ENCODE peak calls at places on chromosomes 12 and 14, in seven cellular contexts. W is neural progenitor cell, U is GM23338, T is HCT116, P is MM.1S, Z is GM23248, N is hepatocyte. G is an unnamed sample.

GRCh38 chr12:90003688-90004087 is 295.1 kb upstream of the ATP2B1 start:
- DNase-seq in T (no peak), W (no peak), U (no peak), N (no peak), P (no peak), Z (no peak), G (no peak)

GRCh38 chr14:74891870-74892269 is 10.2 kb downstream of the DLST start:
- DNase-seq in T (no peak), Z (peak; percentile 74), N (no peak), W (no peak), U (no peak), P (no peak), G (no peak)

GRCh38 chr12:14995583-14996425 is 23.0 kb downstream of the PDE6H start:
- DNase-seq in N (peak; percentile 70), U (peak; percentile 62), W (peak; percentile 63), Z (peak; percentile 74), T (peak; percentile 63), P (peak; percentile 64), G (peak; percentile 54)

GRCh38 chr14:75088566-75089373 is 19.3 kb downstream of the ZC2HC1C start:
- DNase-seq in W (peak; percentile 87), U (peak; percentile 89), P (peak; percentile 23), Z (peak; percentile 76), N (peak; percentile 86), T (peak; percentile 26), G (peak; percentile 84)

GRCh38 chr12:6759741-6760140 is 6.4 kb upstream of the PTMS start:
- DNase-seq in T (no peak), Z (no peak), W (peak; percentile 73), U (no peak), N (no peak), P (no peak), G (no peak)

GRCh38 chr14:80055226-80055625 is 156.1 kb downstream of the DIO2 start:
- DNase-seq in N (no peak), Z (peak; percentile 13), W (no peak), T (no peak), U (no peak), P (no peak), G (peak; percentile 35)

GRCh38 chr12:88251798-88252197 is 109.7 kb downstream of the TMTC3 start:
- DNase-seq in P (no peak), Z (peak; percentile 36), N (no peak), W (no peak), T (no peak), U (no peak), G (no peak)

GRCh38 chr14:49770212-49770817 is 2.4 kb downstream of the KLHDC2 start:
- DNase-seq in W (no peak), N (peak; percentile 71), T (no peak), P (no peak), Z (peak; percentile 28), U (no peak), G (peak; percentile 83)

GRCh38 chr12:93098077-93098476 is 169.0 kb upstream of the EEA1 start:
- DNase-seq in T (peak; percentile 63), N (peak; percentile 58), Z (peak; percentile 42), P (peak; percentile 78), W (peak; percentile 70), U (peak; percentile 92), G (peak; percentile 72)

GRCh38 chr14:91324606-91324950 is 80.1 kb upstream of the GPR68 start:
- DNase-seq in T (no peak), N (no peak), U (no peak), P (no peak), W (no peak), Z (no peak), G (no peak)
- H3K4me2 ChIP-seq in T (no peak overlapping the region), N (no peak overlapping the region), U (no peak overlapping the region), P (peak overlapping the region; percentile 73), W (no peak overlapping the region), Z (no peak overlapping the region), G (no peak overlapping the region)

GRCh38 chr12:116392061-116392460 is 114.6 kb upstream of the MED13L start:
- DNase-seq in Z (no peak), U (no peak), P (no peak), N (no peak), T (no peak), W (no peak), G (no peak)

GRCh38 chr12:116389326-116389725 is 111.8 kb upstream of the MED13L start:
- DNase-seq in N (no peak), U (no peak), P (no peak), W (no peak), T (no peak), Z (no peak), G (no peak)

GRCh38 chr12:116391501-116391900 is 114.0 kb upstream of the MED13L start:
- DNase-seq in W (no peak), N (no peak), U (no peak), Z (no peak), P (no peak), T (no peak), G (no peak)

GRCh38 chr12:116390656-116391335 is 113.3 kb upstream of the MED13L start:
- DNase-seq in P (no peak), Z (peak; percentile 30), T (no peak), W (no peak), N (no peak), U (no peak), G (peak; percentile 87)

GRCh38 chr12:116389990-116390655 is 112.6 kb upstream of the MED13L start:
- DNase-seq in W (no peak), N (no peak), U (no peak), Z (peak; percentile 96), T (peak; percentile 31), P (no peak), G (peak; percentile 100)
- TF ChIP-seq EZH2phosphoT487 in W (no peak), N (no peak), U (no peak), Z (no peak), T (no peak), P (no peak), G (no peak)

GRCh38 chr14:63603749-63604277 is 37.9 kb downstream of the WDR89 start:
- DNase-seq in P (no peak), T (no peak), U (no peak), N (no peak), Z (no peak), W (no peak), G (no peak)
- TF ChIP-seq EZH2 in P (no peak), T (no peak), U (no peak), N (no peak), Z (no peak), W (no peak), G (no peak)

GRCh38 chr14:72851660-72852059 is 42.2 kb downstream of the DPF3 start:
- DNase-seq in P (no peak), T (no peak), Z (no peak), N (no peak), W (no peak), U (no peak), G (no peak)
- H3K4me2 ChIP-seq in P (no peak overlapping the region), T (no peak overlapping the region), Z (no peak overlapping the region), N (no peak overlapping the region), W (no peak overlapping the region), U (peak overlapping the region; percentile 64), G (no peak overlapping the region)

GRCh38 chr14:61330511-61330910 is 9.1 kb downstream of the PRKCH start:
- DNase-seq in U (no peak), Z (no peak), W (no peak), P (no peak), T (no peak), N (no peak), G (no peak)
- TF ChIP-seq EZH2phosphoT487 in U (no peak), Z (no peak), W (no peak), P (no peak), T (no peak), N (no peak), G (no peak)

GRCh38 chr12:62963642-62964041 is 28.7 kb upstream of the PPM1H start:
- DNase-seq in P (no peak), T (no peak), W (no peak), Z (no peak), N (no peak), U (no peak), G (no peak)

GRCh38 chr12:62955678-62956077 is 20.7 kb upstream of the PPM1H start:
- DNase-seq in P (no peak), W (no peak), Z (no peak), N (no peak), U (no peak), T (no peak), G (no peak)

GRCh38 chr12:62957233-62957953 is 22.4 kb upstream of the PPM1H start:
- DNase-seq in N (no peak), W (no peak), Z (no peak), U (peak; percentile 63), T (no peak), P (peak; percentile 18), G (peak; percentile 56)

GRCh38 chr12:62959745-62960144 is 24.8 kb upstream of the PPM1H start:
- DNase-seq in U (no peak), T (no peak), P (no peak), N (no peak), Z (no peak), W (no peak), G (no peak)
- TF ChIP-seq EZH2 in U (no peak), T (no peak), P (no peak), N (no peak), Z (no peak), W (no peak), G (no peak)

G was measured in PC-3.